ENCODE peak calls at places on chromosome 10, in four cellular contexts. N is mesenchymal stem cell, L is IMR-90, M is H1. R is an unnamed sample. For H3K79me1, the result is how much of the 10 kb centered on the place peaks cover.

GRCh38 chr10:94092848-94093247 is 99.1 kb downstream of the PLCE1 start:
- DNase-seq in N (peak), L (peak), M (no peak), R (no peak)

GRCh38 chr10:43801137-43801536 is 152.5 kb upstream of the ZNF32 start:
- DNase-seq in N (no peak), L (no peak), M (no peak), R (no peak)

GRCh38 chr10:71258046-71258445 is 45.7 kb downstream of the UNC5B start:
- DNase-seq in N (no peak), L (no peak), M (no peak), R (no peak)

GRCh38 chr10:104937528-104937927 is 296.4 kb downstream of the SORCS3 start:
- DNase-seq in N (no peak), L (peak), M (no peak), R (no peak)

GRCh38 chr10:73956476-73957338 is 41.2 kb upstream of the VCL start:
- DNase-seq in N (peak), L (peak), M (no peak), R (no peak)

GRCh38 chr10:19749185-19749729 is 67.0 kb upstream of the PLXDC2 start:
- DNase-seq in N (peak), L (peak), M (no peak), R (no peak)

GRCh38 chr10:122768033-122768745 is 68.5 kb upstream of the C10orf120 start:
- DNase-seq in N (no peak), L (no peak), M (no peak), R (no peak)

GRCh38 chr10:10647331-10647730 is 370.3 kb upstream of the CELF2 start:
- DNase-seq in N (no peak), L (no peak), M (no peak), R (no peak)

GRCh38 chr10:63633677-63634487 is 112.7 kb downstream of the REEP3 start:
- DNase-seq in N (peak), L (peak), M (no peak), R (peak)

GRCh38 chr10:16910795-16911164 is 93.6 kb upstream of the RSU1 start:
- DNase-seq in N (peak), L (no peak), M (no peak), R (no peak)

GRCh38 chr10:120963053-120963533 is 111.9 kb downstream of the WDR11 start:
- DNase-seq in N (no peak), L (no peak), M (peak), R (no peak)

GRCh38 chr10:71259815-71260501 is 47.6 kb downstream of the UNC5B start:
- DNase-seq in N (no peak), L (no peak), M (no peak), R (no peak)

GRCh38 chr10:52442576-52442975 is 128.5 kb downstream of the DKK1 start:
- DNase-seq in N (peak), L (peak), M (no peak), R (no peak)

GRCh38 chr10:79404690-79405131 is 40.7 kb downstream of the ZCCHC24 start:
- DNase-seq in N (peak), L (no peak), M (no peak), R (no peak)

DNA sequence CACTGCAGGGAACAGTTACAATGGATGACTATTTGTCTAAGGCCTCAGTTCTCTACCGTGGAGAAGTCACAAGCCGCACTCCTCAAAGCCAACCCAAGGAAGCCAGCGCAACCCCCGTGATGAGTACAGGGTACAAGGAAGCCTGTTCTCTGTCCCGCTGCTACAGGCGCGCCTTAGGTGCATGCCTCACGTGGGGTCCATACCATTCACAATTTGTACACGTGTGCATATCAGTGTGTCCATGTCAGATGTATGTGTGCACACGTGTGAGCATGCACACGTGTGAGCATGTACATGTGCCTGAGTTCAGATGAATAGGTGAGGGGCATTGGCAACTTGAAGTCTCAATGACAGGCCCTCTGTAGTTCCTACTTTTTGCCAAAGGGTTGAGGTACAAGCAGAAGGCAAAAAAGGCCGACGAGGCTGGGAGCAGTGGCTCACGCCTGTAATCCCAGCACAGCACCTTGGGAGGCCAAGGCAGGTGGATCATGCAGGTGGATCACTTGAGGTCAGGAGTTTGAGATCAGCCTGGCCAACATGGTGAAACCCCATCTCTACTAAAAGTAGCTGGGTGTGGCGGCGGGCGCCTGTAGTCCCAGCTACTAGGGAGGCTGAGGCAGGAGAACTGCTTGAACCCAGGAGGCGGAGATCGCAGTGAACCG is 62.8 kb downstream of the CTBP2 start:
- DNase-seq in N (no peak), L (no peak), M (no peak), R (no peak)
- H3K79me1 ChIP-seq in N (under half), L (half or more), M (under half), R (under half)

GRCh38 chr10:80529604-80530003 is 8.1 kb upstream of the SH2D4B start:
- DNase-seq in N (peak), L (peak), M (no peak), R (no peak)
- H3K79me1 ChIP-seq in N (under half), L (under half), M (under half), R (under half)

GRCh38 chr10:80498039-80498832 is 39.5 kb upstream of the SH2D4B start:
- DNase-seq in N (peak), L (no peak), M (no peak), R (no peak)
- H3K79me1 ChIP-seq in N (under half), L (under half), M (under half), R (under half)

GRCh38 chr10:126913316-126913715 is 8.1 kb downstream of the DOCK1 start:
- DNase-seq in N (no peak), L (no peak), M (no peak), R (no peak)
- H3K79me1 ChIP-seq in N (under half), L (under half), M (under half), R (under half)